ENCODE peak calls at places on chromosome 17, in eight cellular contexts. T is ovary, B is ascending aorta, R is heart left ventricle, P is endothelial cell of umbilical vein, A is Peyer's patch, O is SK-N-SH, W is cardiac muscle cell. Z is an unnamed sample.

GRCh38 chr17:57366558-57367351 is 110.4 kb downstream of the MSI2 start:
- DNase-seq in T (no peak), B (no peak), R (no peak), P (no peak), A (no peak), O (no peak), W (no peak), Z (no peak)

GRCh38 chr17:8965394-8966168 is at the start of gene PIK3R5:
- DNase-seq in T (no peak), B (no peak), R (peak), P (no peak), A (peak), O (peak), W (peak), Z (peak)

GRCh38 chr17:40528692-40529417 is 27.4 kb upstream of the TNS4 start:
- DNase-seq in T (no peak), B (no peak), R (no peak), P (no peak), A (no peak), O (no peak), W (no peak), Z (no peak)

GRCh38 chr17:3963214-3964201 is 729 bp downstream of the ATP2A3 start:
- DNase-seq in T (no peak), B (no peak), R (no peak), P (no peak), A (peak), O (peak), W (peak), Z (no peak)

GRCh38 chr17:8175795-8176196 is 384 bp downstream of the TMEM107 start:
- DNase-seq in T (no peak), B (no peak), R (no peak), P (no peak), A (no peak), O (no peak), W (no peak), Z (no peak)

GRCh38 chr17:82419471-82419995 is 1.1 kb upstream of the OGFOD3 start:
- DNase-seq in T (no peak), B (no peak), R (no peak), P (no peak), A (no peak), O (no peak), W (no peak), Z (no peak)

GRCh38 chr17:60720763-60721531 is 43.3 kb downstream of the BCAS3 start:
- DNase-seq in T (no peak), B (no peak), R (no peak), P (peak), A (peak), O (peak), W (peak), Z (peak)

GRCh38 chr17:28896884-28897768 is at the start of gene FLOT2:
- DNase-seq in T (peak), B (no peak), R (peak), P (peak), A (peak), O (peak), W (peak), Z (peak)

GRCh38 chr17:6910987-6911603 is 79.6 kb upstream of the TEKT1 start:
- DNase-seq in T (no peak), B (no peak), R (no peak), P (peak), A (no peak), O (peak), W (peak), Z (peak)

GRCh38 chr17:59431606-59432005 is 100.2 kb downstream of the YPEL2 start:
- DNase-seq in T (no peak), B (no peak), R (no peak), P (peak), A (no peak), O (no peak), W (no peak), Z (no peak)

GRCh38 chr17:2396568-2397246 is 4.2 kb downstream of the MNT start:
- DNase-seq in T (peak), B (peak), R (peak), P (peak), A (peak), O (peak), W (peak), Z (peak)

GRCh38 chr17:82892869-82893565 is 53.2 kb upstream of the ZNF750 start:
- DNase-seq in T (peak), B (no peak), R (peak), P (peak), A (peak), O (no peak), W (peak), Z (no peak)

GRCh38 chr17:8022358-8023038 is 16.4 kb upstream of the ALOX15B start:
- DNase-seq in T (no peak), B (no peak), R (no peak), P (no peak), A (no peak), O (no peak), W (no peak), Z (no peak)

GRCh38 chr17:31391496-31391949 is at the start of gene RAB11FIP4:
- DNase-seq in T (peak), B (no peak), R (no peak), P (no peak), A (peak), O (peak), W (peak), Z (no peak)

GRCh38 chr17:59680314-59680713 is 26.9 kb downstream of the PTRH2 start:
- DNase-seq in T (no peak), B (no peak), R (no peak), P (no peak), A (no peak), O (no peak), W (no peak), Z (no peak)

GRCh38 chr17:78176548-78177025 is 8.2 kb downstream of the SYNGR2 start:
- DNase-seq in T (peak), B (no peak), R (peak), P (peak), A (peak), O (peak), W (peak), Z (no peak)

GRCh38 chr17:42122371-42123303 is at the start of gene HSPB9:
- DNase-seq in T (peak), B (no peak), R (peak), P (no peak), A (no peak), O (no peak), W (peak), Z (no peak)

GRCh38 chr17:16255481-16255901 is 38.5 kb downstream of the PIGL start:
- DNase-seq in T (peak), B (no peak), R (no peak), P (peak), A (no peak), O (no peak), W (peak), Z (no peak)

GRCh38 chr17:80261159-80261894 is 675 bp downstream of the RNF213 start:
- DNase-seq in T (peak), B (no peak), R (no peak), P (peak), A (peak), O (peak), W (peak), Z (peak)

GRCh38 chr17:83103200-83103937 is 24.0 kb downstream of the METRNL start:
- DNase-seq in T (no peak), B (no peak), R (no peak), P (peak), A (no peak), O (peak), W (no peak), Z (no peak)

GRCh38 chr17:7888184-7888920 is at the start of gene CHD3:
- DNase-seq in T (peak), B (no peak), R (no peak), P (no peak), A (peak), O (no peak), W (peak), Z (no peak)

GRCh38 chr17:83024205-83024971 is 55.0 kb upstream of the METRNL start:
- DNase-seq in T (no peak), B (no peak), R (no peak), P (no peak), A (no peak), O (peak), W (no peak), Z (no peak)

GRCh38 chr17:54920819-54921218 is 20.2 kb downstream of the TOM1L1 start:
- DNase-seq in T (no peak), B (no peak), R (no peak), P (no peak), A (no peak), O (no peak), W (no peak), Z (no peak)

GRCh38 chr17:18260332-18261145 is at the start of gene MIEF2:
- DNase-seq in T (peak), B (peak), R (peak), P (peak), A (peak), O (peak), W (peak), Z (peak)
- TF ChIP-seq CTCF in T (no peak), B (no peak), R (no peak), P (no peak), A (no peak), O (no peak), W (no peak), Z (no peak)

GRCh38 chr17:50807014-50807413 is 28.4 kb upstream of the WFIKKN2 start:
- DNase-seq in T (no peak), B (no peak), R (no peak), P (no peak), A (no peak), O (no peak), W (no peak), Z (no peak)

GRCh38 chr17:50807675-50808074 is 27.7 kb upstream of the WFIKKN2 start:
- DNase-seq in T (no peak), B (no peak), R (no peak), P (no peak), A (no peak), O (no peak), W (no peak), Z (no peak)

GRCh38 chr17:50806141-50806643 is 29.2 kb upstream of the WFIKKN2 start:
- DNase-seq in T (no peak), B (no peak), R (no peak), P (no peak), A (no peak), O (no peak), W (no peak), Z (no peak)

GRCh38 chr17:50808888-50809287 is 26.5 kb upstream of the WFIKKN2 start:
- DNase-seq in T (no peak), B (no peak), R (no peak), P (no peak), A (no peak), O (no peak), W (no peak), Z (no peak)

GRCh38 chr17:50808413-50808812 is 27.0 kb upstream of the WFIKKN2 start:
- DNase-seq in T (no peak), B (no peak), R (no peak), P (no peak), A (no peak), O (no peak), W (no peak), Z (no peak)
- H3K27ac ChIP-seq in T (no peak), B (no peak), R (no peak), P (no peak), A (no peak), O (no peak), W (no peak), Z (no peak)

GRCh38 chr17:43399839-43400328 is 1.1 kb downstream of the ARL4D start:
- DNase-seq in T (no peak), B (no peak), R (peak), P (peak), A (no peak), O (no peak), W (no peak), Z (no peak)

GRCh38 chr17:43402567-43402966 is 3.8 kb downstream of the ARL4D start:
- DNase-seq in T (no peak), B (no peak), R (no peak), P (no peak), A (no peak), O (no peak), W (no peak), Z (no peak)

GRCh38 chr17:43403846-43404245 is 5.1 kb downstream of the ARL4D start:
- DNase-seq in T (no peak), B (no peak), R (no peak), P (no peak), A (no peak), O (peak), W (peak), Z (no peak)

GRCh38 chr17:43401293-43401692 is 2.5 kb downstream of the ARL4D start:
- DNase-seq in T (no peak), B (peak), R (no peak), P (peak), A (no peak), O (no peak), W (no peak), Z (peak)

GRCh38 chr17:43402078-43402477 is 3.3 kb downstream of the ARL4D start:
- DNase-seq in T (no peak), B (no peak), R (no peak), P (no peak), A (no peak), O (no peak), W (no peak), Z (no peak)
- TF ChIP-seq CTCF in T (no peak), B (no peak), R (no peak), P (no peak), A (no peak), O (no peak), W (no peak), Z (no peak)

GRCh38 chr17:63558441-63558840 is 8.2 kb downstream of the DCAF7 start:
- DNase-seq in T (no peak), B (no peak), R (no peak), P (no peak), A (no peak), O (no peak), W (no peak), Z (no peak)
- H3K27ac ChIP-seq in T (no peak), B (no peak), R (no peak), P (no peak), A (no peak), O (no peak), W (no peak), Z (no peak)

GRCh38 chr17:69326302-69327059 is 452 bp downstream of the ABCA5 start:
- DNase-seq in T (no peak), B (no peak), R (peak), P (peak), A (no peak), O (no peak), W (peak), Z (peak)

GRCh38 chr17:69331746-69332145 is 4.8 kb upstream of the ABCA5 start:
- DNase-seq in T (no peak), B (no peak), R (no peak), P (no peak), A (no peak), O (no peak), W (no peak), Z (no peak)

GRCh38 chr17:69323806-69324205 is 3.1 kb downstream of the ABCA5 start:
- DNase-seq in T (no peak), B (no peak), R (no peak), P (no peak), A (no peak), O (no peak), W (no peak), Z (no peak)

GRCh38 chr17:69325518-69326301 is 1.2 kb downstream of the ABCA5 start:
- DNase-seq in T (no peak), B (no peak), R (no peak), P (no peak), A (no peak), O (peak), W (no peak), Z (peak)

GRCh38 chr17:69327060-69327831 is at the start of gene ABCA5:
- DNase-seq in T (peak), B (peak), R (peak), P (peak), A (peak), O (peak), W (peak), Z (peak)
- TF ChIP-seq CTCF in T (no peak), B (no peak), R (no peak), P (no peak), A (no peak), O (no peak), W (no peak), Z (no peak)